ENCODE peak calls at places on chromosomes 1 and 21, in four cellular contexts. E is A549, O is GM12878, Z is HepG2. F is an unnamed sample.

GRCh38 chr1:163896001-163896400 is 574.2 kb downstream of the NUF2 start:
- DNase-seq in E (no peak), O (no peak), Z (no peak), F (no peak)

GRCh38 chr1:23533288-23534130 is 2.5 kb upstream of the E2F2 start:
- DNase-seq in E (no peak), O (no peak), Z (no peak), F (no peak)

GRCh38 chr1:94434339-94435092 is 16.3 kb downstream of the ABCD3 start:
- DNase-seq in E (no peak), O (no peak), Z (no peak), F (no peak)

GRCh38 chr1:243505986-243506689 is 250.3 kb downstream of the SDCCAG8 start:
- DNase-seq in E (no peak), O (no peak), Z (peak), F (peak)

GRCh38 chr1:84345220-84345619 is 43.7 kb downstream of the SAMD13 start:
- DNase-seq in E (no peak), O (no peak), Z (no peak), F (no peak)

GRCh38 chr1:45854724-45855123 is 51.3 kb downstream of the MAST2 start:
- DNase-seq in E (no peak), O (no peak), Z (peak), F (no peak)

GRCh38 chr1:242870944-242871343 is 346.4 kb upstream of the PLD5 start:
- DNase-seq in E (no peak), O (no peak), Z (no peak), F (no peak)

GRCh38 chr1:183022202-183023145 is 746 bp upstream of the LAMC1 start:
- DNase-seq in E (peak), O (peak), Z (peak), F (peak)

GRCh38 chr1:241531195-241532172 is 694 bp upstream of the KMO start:
- DNase-seq in E (peak), O (peak), Z (peak), F (peak)

GRCh38 chr21:36185498-36185897 is 28.9 kb downstream of the DOP1B start:
- DNase-seq in E (no peak), O (no peak), Z (no peak), F (no peak)

GRCh38 chr1:41221995-41222991 is 19.8 kb downstream of the SCMH1 start:
- DNase-seq in E (no peak), O (no peak), Z (no peak), F (no peak)

GRCh38 chr1:110463695-110464094 is 12.7 kb downstream of the PROK1 start:
- DNase-seq in E (no peak), O (no peak), Z (no peak), F (no peak)

GRCh38 chr21:27382404-27382803 is 415.5 kb upstream of the ADAMTS5 start:
- DNase-seq in E (no peak), O (no peak), Z (no peak), F (no peak)

GRCh38 chr1:182939413-182939812 is 13.6 kb downstream of the SHCBP1L start:
- DNase-seq in E (no peak), O (no peak), Z (no peak), F (no peak)

GRCh38 chr1:230073371-230074035 is 6.5 kb downstream of the GALNT2 start:
- DNase-seq in E (peak), O (no peak), Z (no peak), F (peak)

GRCh38 chr1:232110281-232111090 is 483.9 kb downstream of the DISC1 start:
- DNase-seq in E (no peak), O (no peak), Z (no peak), F (no peak)

GRCh38 chr21:40386301-40386911 is 460.6 kb downstream of the DSCAM start:
- DNase-seq in E (peak), O (no peak), Z (no peak), F (peak)

GRCh38 chr1:33974147-33974546 is 110.3 kb downstream of the HMGB4 start:
- DNase-seq in E (no peak), O (no peak), Z (no peak), F (no peak)

GRCh38 chr1:174747613-174748012 is 252.1 kb upstream of the CACYBP start:
- DNase-seq in E (no peak), O (no peak), Z (no peak), F (no peak)
- TF ChIP-seq HDAC2 in E (no peak), O (no peak), Z (no peak), F (no peak)

DNA sequence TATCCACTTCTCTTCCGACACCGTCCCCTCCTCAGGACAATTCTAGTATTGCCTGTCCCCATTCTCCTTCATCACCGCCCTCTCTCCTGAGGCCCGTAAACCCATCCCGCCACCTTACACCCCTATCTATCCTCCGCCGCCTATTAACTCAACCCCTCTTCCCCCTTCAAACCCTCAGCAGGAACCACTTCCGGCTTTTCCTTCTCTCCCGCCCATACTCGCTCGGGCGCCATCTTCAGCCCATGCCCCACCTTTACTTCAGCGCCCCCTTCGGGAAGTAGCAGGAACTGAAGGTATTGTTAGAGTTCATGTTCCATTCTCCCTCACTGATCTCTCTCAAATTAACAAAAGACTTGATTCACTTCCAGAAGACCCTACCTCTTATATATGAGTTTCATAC is 31.6 kb downstream of the VN1R5 start:
- DNase-seq in E (no peak), O (no peak), Z (no peak), F (no peak)
- TF ChIP-seq POLR2AphosphoS2 in E (no peak), O (no peak), Z (no peak), F (no peak)

DNA sequence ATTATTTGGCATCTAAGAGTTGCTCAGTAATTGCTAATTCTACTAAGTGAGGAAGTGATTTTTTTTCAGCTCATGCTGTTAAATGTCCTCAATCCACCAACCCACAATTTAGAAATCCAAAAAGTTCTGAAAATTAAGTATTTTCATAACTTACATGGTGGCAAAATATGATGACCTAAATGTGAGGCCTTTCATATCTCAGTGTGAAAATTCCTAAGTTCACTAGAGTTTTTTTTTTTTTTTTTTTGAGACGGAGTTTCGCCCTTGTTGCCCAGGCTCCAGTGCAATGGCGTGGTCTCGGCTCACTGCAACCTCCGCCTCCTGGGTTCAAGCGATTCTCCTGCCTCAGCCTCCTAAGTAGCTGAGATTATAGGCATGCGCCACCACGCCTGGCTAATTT is 5.6 kb downstream of the NUCKS1 start:
- DNase-seq in E (no peak), O (no peak), Z (no peak), F (no peak)
- TF ChIP-seq HDAC2 in E (no peak), O (no peak), Z (no peak), F (no peak)

GRCh38 chr1:113940365-113941244 is 11.5 kb downstream of the HIPK1 start:
- DNase-seq in E (no peak), O (no peak), Z (no peak), F (no peak)
- TF ChIP-seq POLR2AphosphoS2 in E (no peak), O (no peak), Z (no peak), F (no peak)

DNA sequence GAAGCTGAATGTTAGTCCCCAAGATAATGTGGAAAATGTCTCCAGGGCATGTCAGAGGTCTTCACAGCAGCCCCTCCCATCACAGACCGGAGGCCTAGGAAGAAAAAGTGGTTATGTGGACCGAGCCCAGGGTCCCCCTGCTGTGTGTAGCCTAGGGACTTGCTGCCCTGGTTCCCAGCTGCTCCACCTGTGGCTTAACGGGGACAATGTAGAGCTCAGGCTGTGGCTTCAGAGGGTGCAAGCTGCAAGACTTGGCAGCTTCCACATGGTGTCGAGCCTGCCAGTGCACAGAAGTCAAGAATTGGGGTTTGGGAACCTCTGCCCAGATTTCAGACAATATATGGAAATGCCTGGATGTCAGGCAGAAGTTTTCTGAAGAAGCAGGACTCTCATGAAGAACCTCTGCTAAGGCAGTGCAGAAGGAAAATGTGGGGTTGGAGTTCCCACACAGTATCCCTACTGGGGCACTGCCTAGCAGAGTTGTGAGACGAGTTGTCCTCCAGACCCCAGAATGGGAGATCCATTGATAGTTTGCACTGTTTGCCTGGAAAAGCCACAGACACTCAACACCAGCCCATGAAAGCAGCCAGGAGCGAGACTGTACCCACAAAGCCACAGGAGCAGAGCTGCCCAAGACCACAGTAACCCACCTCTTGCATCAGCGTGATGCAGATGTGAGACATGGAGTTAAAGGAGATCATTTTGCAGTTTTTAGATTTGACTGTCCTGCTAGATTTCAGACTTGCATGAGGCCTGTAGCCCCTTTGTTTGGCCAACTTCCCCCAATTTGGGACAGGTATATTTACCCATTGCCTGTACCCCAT is 204.9 kb downstream of the MRPL39 start:
- DNase-seq in E (no peak), O (no peak), Z (no peak), F (no peak)
- TF ChIP-seq HDAC2 in E (no peak), O (no peak), Z (no peak), F (no peak)

GRCh38 chr21:42651515-42652401 is 1.7 kb upstream of the PDE9A start:
- DNase-seq in E (no peak), O (no peak), Z (no peak), F (no peak)

GRCh38 chr21:42654913-42655796 is 1.7 kb downstream of the PDE9A start:
- DNase-seq in E (no peak), O (no peak), Z (no peak), F (no peak)

GRCh38 chr21:42654179-42654912 is 925 bp downstream of the PDE9A start:
- DNase-seq in E (peak), O (no peak), Z (peak), F (no peak)

GRCh38 chr21:42652527-42653491 is 612 bp upstream of the PDE9A start:
- DNase-seq in E (peak), O (no peak), Z (peak), F (no peak)

DNA sequence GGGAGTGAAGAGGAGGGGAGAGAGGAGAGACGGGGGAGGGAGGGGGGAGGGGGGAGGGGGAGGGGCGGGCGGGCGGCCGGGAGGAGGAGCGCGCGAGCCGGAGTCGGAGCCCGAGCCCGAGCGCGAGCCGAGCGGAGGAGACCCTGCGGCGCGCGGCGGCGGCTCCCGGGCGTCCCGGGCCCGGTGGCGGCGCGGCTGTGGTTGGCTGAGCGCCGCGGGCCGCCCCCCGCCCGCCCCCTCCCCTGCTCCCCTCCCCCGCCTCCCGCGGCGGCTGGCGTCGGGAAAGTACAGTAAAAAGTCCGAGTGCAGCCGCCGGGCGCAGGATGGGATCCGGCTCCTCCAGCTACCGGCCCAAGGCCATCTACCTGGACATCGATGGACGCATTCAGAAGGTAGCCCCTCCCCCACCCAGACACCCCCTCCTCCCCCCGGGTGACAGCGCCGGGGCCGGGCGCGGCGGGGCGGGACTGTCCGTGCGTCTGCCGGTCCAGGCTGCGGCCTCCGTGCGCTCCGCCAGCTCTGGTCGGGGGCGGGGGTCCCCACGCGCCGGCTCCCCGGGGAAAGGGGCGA is at the start of gene PDE9A:
- DNase-seq in E (no peak), O (no peak), Z (no peak), F (peak)
- TF ChIP-seq POLR2AphosphoS2 in E (no peak), O (no peak), Z (no peak), F (no peak)

DNA sequence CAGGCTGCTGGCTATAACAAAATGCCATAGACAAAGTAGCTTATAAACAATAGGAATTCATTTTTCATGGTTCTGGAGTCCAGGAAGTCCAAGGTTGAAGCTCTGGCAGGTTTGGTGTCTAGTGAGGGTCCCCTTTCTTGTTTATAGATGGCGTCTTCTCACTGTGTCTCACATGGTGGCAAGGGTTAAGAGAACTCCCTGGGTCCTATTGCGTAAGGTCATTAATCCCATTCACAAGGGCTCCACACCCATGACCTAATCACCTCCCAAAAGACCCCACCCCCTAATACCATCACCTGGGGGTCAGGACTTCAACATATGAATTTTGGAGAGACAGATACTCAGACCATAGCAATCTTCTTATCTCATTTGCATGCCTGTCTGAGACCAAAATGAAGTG is 108.9 kb upstream of the USP25 start:
- DNase-seq in E (no peak), O (no peak), Z (no peak), F (no peak)
- TF ChIP-seq HDAC2 in E (no peak), O (no peak), Z (no peak), F (no peak)

DNA sequence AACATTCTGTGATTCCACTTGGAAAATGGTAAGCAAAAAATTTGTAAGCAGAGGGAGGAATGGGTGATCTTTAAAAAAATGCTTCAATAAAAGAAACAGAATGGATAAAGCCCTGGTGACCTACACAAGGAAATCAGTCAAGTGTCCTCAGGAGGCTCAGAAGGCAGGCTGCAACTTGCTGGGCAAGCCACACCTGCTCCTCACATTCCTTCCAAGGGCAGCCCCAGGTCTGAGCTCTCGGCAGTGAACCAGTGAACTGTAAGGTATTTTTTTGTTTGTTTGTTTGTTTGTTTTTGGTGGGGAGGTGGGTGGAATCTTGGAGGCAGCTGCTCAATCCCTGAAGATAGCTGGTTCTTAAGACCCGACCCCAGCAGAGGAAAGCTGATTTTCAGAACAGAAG is 4.4 kb downstream of the TACSTD2 start:
- DNase-seq in E (no peak), O (no peak), Z (no peak), F (no peak)
- TF ChIP-seq POLR2AphosphoS2 in E (no peak), O (no peak), Z (no peak), F (no peak)

GRCh38 chr21:38460171-38460742 is 38.0 kb downstream of the ERG start:
- DNase-seq in E (no peak), O (no peak), Z (no peak), F (no peak)
- TF ChIP-seq HDAC2 in E (no peak), O (no peak), Z (no peak), F (no peak)

GRCh38 chr1:54984126-54984842 is 3.9 kb downstream of the TMEM61 start:
- DNase-seq in E (no peak), O (no peak), Z (no peak), F (no peak)
- TF ChIP-seq POLR2AphosphoS2 in E (no peak), O (no peak), Z (no peak), F (no peak)

F was measured in K562.